ENCODE peak calls at places on chromosomes 3 and 15, in ten cellular contexts. Q is stimulated activated CD8-positive, alpha-beta memory T cell treated with anti-CD3 and anti-CD28 coated beads, Interleukin-4, amount 100 ng/mL, for 1 hour; R is activated CD8-positive, alpha-beta memory T cell treated with anti-CD3 and anti-CD28 coated beads for 48 hours; W is AG10803; A is SW480; G is G401; Y is RWPE1; L is fibroblast of the aortic adventitia; V is dorsolateral prefrontal cortex; N is NCI-H345. K is an unnamed sample.

GRCh38 chr3:190519886-190520285 is 6.0 kb downstream of the IL1RAP start:
- DNase-seq in R (no peak), A (no peak), L (no peak), V (no peak), W (peak), Q (no peak), G (no peak), Y (no peak), N (no peak), K (no peak)

GRCh38 chr15:50880651-50881114 is 27.8 kb upstream of the AP4E1 start:
- DNase-seq in V (no peak), G (no peak), N (no peak), W (peak), L (peak), A (peak), R (no peak), Q (no peak), Y (no peak), K (no peak)

GRCh38 chr15:29456964-29457363 is 187.3 kb upstream of the NSMCE3 start:
- DNase-seq in Y (no peak), V (no peak), N (no peak), R (no peak), Q (no peak), A (no peak), W (no peak), L (no peak), G (no peak), K (no peak)

GRCh38 chr15:83769411-83769960 is 115.6 kb downstream of the ADAMTSL3 start:
- DNase-seq in A (no peak), L (no peak), V (no peak), Y (no peak), Q (no peak), G (no peak), R (no peak), N (no peak), W (no peak), K (no peak)

GRCh38 chr15:90552162-90552928 is 22.6 kb downstream of the CRTC3 start:
- DNase-seq in N (no peak), V (no peak), G (no peak), R (no peak), W (peak), L (peak), Y (no peak), Q (no peak), A (no peak), K (no peak)

GRCh38 chr15:48641416-48641815 is 4.1 kb downstream of the FBN1 start:
- DNase-seq in L (peak), R (no peak), W (no peak), Q (no peak), Y (peak), G (peak), A (peak), N (no peak), V (no peak), K (no peak)

GRCh38 chr15:42035362-42035761 is 14.5 kb upstream of the PLA2G4E start:
- DNase-seq in R (no peak), G (no peak), Q (no peak), W (peak), V (no peak), L (no peak), A (peak), N (no peak), Y (peak), K (no peak)

GRCh38 chr3:147395975-147396708 is 10.2 kb downstream of the ZIC4 start:
- DNase-seq in V (no peak), L (no peak), N (no peak), Q (no peak), R (no peak), A (no peak), G (peak), Y (no peak), W (no peak), K (no peak)

GRCh38 chr3:43584043-43584826 is 37.6 kb downstream of the ANO10 start:
- DNase-seq in A (no peak), L (peak), N (no peak), R (no peak), Y (no peak), G (no peak), W (peak), V (no peak), Q (no peak), K (no peak)

GRCh38 chr3:139520028-139520737 is 19.4 kb downstream of the RBP1 start:
- DNase-seq in R (no peak), A (peak), N (no peak), Y (peak), W (peak), L (peak), Q (no peak), G (no peak), V (no peak), K (no peak)

GRCh38 chr3:190070623-190071347 is 49.9 kb downstream of the P3H2 start:
- DNase-seq in Q (no peak), V (no peak), R (no peak), W (peak), G (no peak), Y (no peak), A (no peak), L (no peak), N (peak), K (no peak)

GRCh38 chr3:139121513-139122220 is 77.0 kb upstream of the PRR23C start:
- DNase-seq in L (peak), V (no peak), R (no peak), Y (no peak), W (peak), N (no peak), A (no peak), G (no peak), Q (no peak), K (no peak)

GRCh38 chr3:190081387-190081786 is 39.3 kb downstream of the P3H2 start:
- DNase-seq in Y (no peak), G (no peak), V (no peak), L (no peak), A (no peak), W (no peak), R (no peak), N (no peak), Q (no peak), K (no peak)

GRCh38 chr3:195249858-195250464 is 21.0 kb downstream of the XXYLT1 start:
- DNase-seq in G (no peak), N (no peak), Y (no peak), V (no peak), R (no peak), W (no peak), L (no peak), Q (no peak), A (no peak), K (no peak)

GRCh38 chr3:170961616-170962400 is 53.4 kb upstream of the EIF5A2 start:
- DNase-seq in R (no peak), V (no peak), L (peak), N (peak), Q (no peak), G (peak), A (peak), W (peak), Y (peak), K (no peak)

GRCh38 chr15:65953622-65954021 is 84.3 kb downstream of the RAB11A start:
- DNase-seq in G (no peak), L (no peak), W (no peak), Y (no peak), Q (no peak), V (no peak), N (no peak), R (no peak), A (no peak), K (no peak)

GRCh38 chr3:14866627-14867026 is 47.9 kb downstream of the FGD5 start:
- DNase-seq in N (no peak), V (no peak), Y (no peak), G (no peak), Q (no peak), W (no peak), R (no peak), L (no peak), A (no peak), K (no peak)

GRCh38 chr3:27726240-27726639 is 4.1 kb upstream of the EOMES start:
- DNase-seq in Q (no peak), Y (no peak), N (no peak), A (no peak), W (no peak), V (no peak), G (no peak), R (no peak), L (no peak), K (no peak)

GRCh38 chr3:36656873-36657272 is 107.5 kb downstream of the DCLK3 start:
- DNase-seq in Q (no peak), N (no peak), L (no peak), G (no peak), V (no peak), Y (no peak), W (no peak), R (no peak), A (no peak), K (no peak)

GRCh38 chr15:77775373-77775772 is 142.7 kb upstream of the LINGO1 start:
- DNase-seq in A (no peak), W (no peak), N (no peak), G (no peak), V (no peak), L (no peak), Y (no peak), R (no peak), Q (no peak), K (no peak)

GRCh38 chr15:48062476-48062875 is 58.3 kb upstream of the SLC24A5 start:
- DNase-seq in R (no peak), W (no peak), N (no peak), A (peak), Q (no peak), G (no peak), Y (peak), L (no peak), V (no peak), K (no peak)

GRCh38 chr15:90295270-90295648 is 29.8 kb downstream of the NGRN start:
- DNase-seq in N (peak), W (no peak), V (no peak), Q (no peak), A (no peak), Y (no peak), R (no peak), G (peak), L (no peak), K (no peak)

GRCh38 chr3:186057594-186057993 is 51.3 kb downstream of the ETV5 start:
- DNase-seq in R (no peak), G (no peak), L (peak), V (no peak), Q (no peak), N (no peak), A (no peak), Y (peak), W (peak), K (no peak)

GRCh38 chr15:74200394-74200793 is 2.2 kb downstream of the STRA6 start:
- DNase-seq in L (peak), Q (no peak), Y (peak), A (no peak), N (no peak), W (peak), R (no peak), V (no peak), G (no peak), K (no peak)

GRCh38 chr15:40421246-40422157 is 15.9 kb downstream of the IVD start:
- DNase-seq in Y (peak), V (peak), L (peak), W (peak), R (peak), N (peak), Q (peak), A (peak), G (peak), K (peak)

GRCh38 chr3:147414369-147415135 is 5.4 kb downstream of the ZIC1 start:
- DNase-seq in G (peak), Q (no peak), W (no peak), R (no peak), Y (no peak), N (no peak), L (no peak), V (no peak), A (no peak), K (no peak)

GRCh38 chr3:48634661-48635221 is 520 bp downstream of the SLC26A6 start:
- DNase-seq in N (peak), L (peak), V (peak), W (peak), R (peak), A (peak), Q (no peak), G (peak), Y (peak), K (peak)

GRCh38 chr3:38725726-38726410 is 76.4 kb upstream of the SCN5A start:
- DNase-seq in A (no peak), V (no peak), W (peak), N (peak), L (peak), R (no peak), G (no peak), Q (no peak), Y (no peak), K (no peak)

GRCh38 chr15:67850336-67850735 is 10.5 kb upstream of the RNU6-1 start:
- DNase-seq in N (no peak), G (no peak), V (no peak), W (no peak), R (no peak), A (no peak), Q (no peak), L (no peak), Y (no peak), K (no peak)

GRCh38 chr15:64122936-64123351 is 27.2 kb downstream of the SNX1 start:
- DNase-seq in G (no peak), N (no peak), A (no peak), W (no peak), Q (no peak), V (peak), L (no peak), Y (no peak), R (no peak), K (no peak)

GRCh38 chr3:133040696-133041523 is 2.7 kb downstream of the TMEM108 start:
- DNase-seq in L (peak), V (peak), N (peak), R (peak), A (peak), Q (no peak), W (peak), G (peak), Y (peak), K (no peak)

K was measured in immature natural killer cell.